ENCODE peak calls at places on chromosome 17, in five cellular contexts. F is IMR-90, M is K562, N is SK-N-SH, D is GM12878. B is an unnamed sample.

GRCh38 chr17:79444226-79444625 is 166.6 kb downstream of the RBFOX3 start:
- DNase-seq in F (no peak), M (no peak), N (no peak), D (no peak), B (no peak)

GRCh38 chr17:67421869-67422273 is 44.8 kb downstream of the PITPNC1 start:
- DNase-seq in F (peak), M (no peak), N (no peak), D (peak), B (peak)

GRCh38 chr17:69335018-69335417 is 8.1 kb upstream of the ABCA5 start:
- DNase-seq in F (peak), M (peak), N (peak), D (no peak), B (peak)

GRCh38 chr17:7580631-7581554 is 1.5 kb downstream of the CD68 start:
- DNase-seq in F (no peak), M (no peak), N (no peak), D (no peak), B (no peak)

GRCh38 chr17:78960945-78961344 is 18.8 kb downstream of the LGALS3BP start:
- DNase-seq in F (no peak), M (no peak), N (no peak), D (no peak), B (peak)

GRCh38 chr17:45031231-45032149 is 19.9 kb downstream of the DCAKD start:
- DNase-seq in F (no peak), M (peak), N (peak), D (no peak), B (no peak)

GRCh38 chr17:17387461-17388362 is 84.5 kb downstream of the NT5M start:
- DNase-seq in F (no peak), M (no peak), N (no peak), D (no peak), B (peak)

GRCh38 chr17:79005063-79005861 is 4.3 kb downstream of the CANT1 start:
- DNase-seq in F (no peak), M (no peak), N (no peak), D (no peak), B (no peak)

GRCh38 chr17:58232707-58233156 is 5.7 kb upstream of the LPO start:
- DNase-seq in F (peak), M (peak), N (no peak), D (peak), B (no peak)

GRCh38 chr17:79840204-79840988 is 1.2 kb upstream of the CBX4 start:
- DNase-seq in F (peak), M (no peak), N (peak), D (no peak), B (no peak)

GRCh38 chr17:53499277-53499676 is 323.4 kb upstream of the KIF2B start:
- DNase-seq in F (no peak), M (no peak), N (peak), D (no peak), B (no peak)

GRCh38 chr17:33057564-33057963 is 65.9 kb downstream of the SPACA3 start:
- DNase-seq in F (no peak), M (no peak), N (no peak), D (no peak), B (no peak)

GRCh38 chr17:68777243-68777855 is 176.2 kb upstream of the FAM20A start:
- DNase-seq in F (peak), M (peak), N (peak), D (no peak), B (peak)

GRCh38 chr17:31508310-31509094 is 117.0 kb downstream of the RAB11FIP4 start:
- DNase-seq in F (peak), M (peak), N (no peak), D (peak), B (peak)

GRCh38 chr17:79370126-79370525 is 240.7 kb downstream of the RBFOX3 start:
- DNase-seq in F (no peak), M (no peak), N (no peak), D (no peak), B (no peak)

GRCh38 chr17:76612465-76612864 is 26.8 kb upstream of the ST6GALNAC2 start:
- DNase-seq in F (no peak), M (no peak), N (no peak), D (no peak), B (no peak)

GRCh38 chr17:45220079-45220478 is 1.6 kb upstream of the FMNL1 start:
- DNase-seq in F (no peak), M (no peak), N (no peak), D (no peak), B (no peak)

GRCh38 chr17:801660-802059 is 19.5 kb downstream of the MRM3 start:
- DNase-seq in F (no peak), M (no peak), N (no peak), D (no peak), B (peak)

GRCh38 chr17:31561469-31562412 is 170.3 kb downstream of the RAB11FIP4 start:
- DNase-seq in F (peak), M (no peak), N (no peak), D (no peak), B (no peak)

GRCh38 chr17:20266806-20267458 is 200.4 kb downstream of the LGALS9B start:
- DNase-seq in F (peak), M (peak), N (no peak), D (no peak), B (no peak)

GRCh38 chr17:79670537-79671386 is 59.9 kb upstream of the RBFOX3 start:
- DNase-seq in F (no peak), M (no peak), N (no peak), D (no peak), B (no peak)

GRCh38 chr17:74592087-74592990 is at the start of gene CD300LD:
- DNase-seq in F (no peak), M (no peak), N (no peak), D (no peak), B (no peak)

GRCh38 chr17:44608732-44609435 is 47.4 kb upstream of the MEIOC start:
- DNase-seq in F (no peak), M (no peak), N (peak), D (no peak), B (peak)

GRCh38 chr17:58249270-58250133 is 11.1 kb downstream of the LPO start:
- DNase-seq in F (peak), M (peak), N (peak), D (no peak), B (peak)

GRCh38 chr17:43226393-43226792 is 2.0 kb downstream of the CCDC200 start:
- DNase-seq in F (no peak), M (no peak), N (no peak), D (no peak), B (no peak)

GRCh38 chr17:12089809-12090384 is 69.2 kb downstream of the MAP2K4 start:
- DNase-seq in F (peak), M (peak), N (no peak), D (no peak), B (peak)

GRCh38 chr17:45336390-45337182 is 19.8 kb upstream of the MAP3K14 start:
- DNase-seq in F (no peak), M (no peak), N (no peak), D (no peak), B (no peak)

GRCh38 chr17:75637561-75637960 is 4.3 kb downstream of the SMIM5 start:
- DNase-seq in F (no peak), M (no peak), N (peak), D (no peak), B (no peak)

GRCh38 chr17:55652825-55653224 is 69.8 kb downstream of the TMEM100 start:
- DNase-seq in F (no peak), M (no peak), N (no peak), D (no peak), B (no peak)

GRCh38 chr17:52147431-52147830 is 11.1 kb downstream of the CA10 start:
- DNase-seq in F (no peak), M (no peak), N (no peak), D (no peak), B (no peak)

GRCh38 chr17:76716834-76717205 is 6.1 kb upstream of the MXRA7 start:
- DNase-seq in F (peak), M (no peak), N (no peak), D (no peak), B (no peak)

DNA sequence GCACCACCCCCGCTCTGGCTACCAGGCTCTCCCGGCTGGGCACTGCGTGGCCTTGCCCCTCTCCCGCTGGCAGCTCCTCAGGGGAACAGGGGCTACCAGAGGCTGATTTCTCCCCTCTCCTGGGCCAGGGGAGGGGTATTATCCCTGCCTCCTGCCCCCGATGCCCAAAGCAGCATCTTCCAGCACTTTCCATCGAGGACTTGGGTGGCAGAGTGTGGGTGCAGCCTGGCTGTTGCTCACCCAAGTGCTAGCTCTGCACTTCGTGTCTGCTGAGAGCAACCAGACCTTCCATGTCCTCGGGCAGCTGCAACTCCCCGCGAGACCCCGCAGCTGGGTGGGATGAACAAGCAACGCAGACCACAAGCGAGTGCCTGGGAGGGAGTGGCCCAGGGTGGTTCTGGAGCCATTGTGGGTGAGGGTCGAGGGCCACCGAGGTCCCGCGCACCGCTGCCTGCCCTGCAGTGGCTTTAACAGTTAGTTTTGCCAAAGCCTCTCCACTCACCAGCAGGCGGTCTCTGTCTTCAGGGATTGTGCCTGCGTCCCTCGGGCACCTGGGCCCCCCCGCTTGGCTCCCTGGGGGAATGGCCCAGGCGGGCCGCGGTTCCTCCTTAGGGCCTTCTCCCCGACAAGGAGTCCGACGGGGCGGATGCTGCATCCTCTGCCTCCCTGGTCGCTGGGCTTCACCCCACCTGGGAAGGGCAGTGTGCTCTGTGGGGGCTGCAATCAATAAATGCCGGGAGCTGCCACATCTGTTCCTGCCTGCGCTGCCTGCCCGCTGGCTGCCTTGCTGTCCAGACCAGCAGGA is 8.4 kb downstream of the SLC25A10 start:
- DNase-seq in F (no peak), M (no peak), N (no peak), D (no peak), B (no peak)
- TF ChIP-seq MXI1 in F (no peak), M (no peak), N (no peak), D (no peak), B (no peak)

DNA sequence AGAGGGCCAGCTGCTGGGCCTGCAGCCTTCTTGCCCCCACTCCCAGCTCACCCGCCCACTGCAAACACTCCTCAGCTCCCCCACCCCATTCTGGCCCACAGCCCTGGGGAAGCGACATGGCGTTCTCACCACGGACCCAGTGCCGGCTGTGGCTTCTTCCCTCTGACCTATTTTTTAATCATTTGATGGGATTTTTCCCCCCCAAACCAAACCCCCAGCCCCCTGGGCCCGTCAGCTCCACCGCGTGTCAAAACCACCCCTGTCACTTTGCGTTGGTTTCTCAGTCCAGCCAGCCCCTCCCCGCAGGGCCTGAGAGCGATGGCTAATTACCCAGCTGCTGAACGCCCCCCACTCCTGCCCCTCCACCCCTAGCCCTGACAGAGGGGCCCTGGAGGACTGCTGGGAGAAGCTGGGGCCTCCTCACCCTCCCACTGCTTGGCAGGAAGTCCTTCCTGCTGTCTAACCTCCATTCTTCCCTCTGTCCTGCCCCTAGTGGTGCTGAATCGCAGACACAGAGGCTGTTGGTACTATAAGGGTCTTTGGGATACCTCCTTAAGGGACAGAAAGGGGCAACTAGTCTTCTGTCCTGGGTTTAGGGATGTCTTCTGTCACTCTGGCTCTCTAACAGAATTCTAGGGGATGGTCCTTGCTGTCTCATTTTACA is 7.5 kb upstream of the TBX21 start:
- DNase-seq in F (no peak), M (no peak), N (no peak), D (no peak), B (no peak)
- TF ChIP-seq MXI1 in F (no peak), M (no peak), N (no peak), D (no peak), B (no peak)

DNA sequence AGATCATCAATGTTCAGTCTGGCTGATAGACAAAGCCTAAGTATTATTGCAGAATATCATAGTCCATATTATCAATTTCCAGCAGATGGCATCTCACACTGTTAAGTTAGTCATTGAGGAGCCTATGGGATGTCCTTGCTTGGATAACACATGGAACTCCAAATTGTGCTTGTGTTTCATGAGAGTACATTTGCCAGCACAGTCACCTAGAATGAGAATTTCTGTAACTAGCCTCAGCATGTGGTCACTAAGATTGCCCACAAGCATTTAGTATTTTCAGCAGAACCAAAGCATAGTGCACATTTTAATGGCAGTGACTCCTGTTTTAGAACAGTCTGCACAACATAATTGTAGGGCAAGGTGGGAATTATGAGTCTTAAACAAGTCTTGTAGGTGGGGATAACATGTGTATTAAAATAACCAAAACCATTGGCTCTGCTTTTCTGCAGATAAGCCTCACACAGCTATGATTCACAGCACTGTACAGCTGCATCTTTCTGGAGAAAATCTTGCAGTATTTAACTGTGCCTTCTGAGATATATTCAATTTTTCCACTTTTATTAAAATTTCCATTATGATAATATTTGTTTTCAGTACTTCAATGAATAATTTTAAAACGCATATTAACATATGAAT is 882.8 kb upstream of the SOX9 start:
- DNase-seq in F (peak), M (no peak), N (peak), D (no peak), B (no peak)
- TF ChIP-seq MXI1 in F (no peak), M (no peak), N (no peak), D (no peak), B (no peak)

GRCh38 chr17:14581181-14581830 is 280.4 kb downstream of the HS3ST3B1 start:
- DNase-seq in F (no peak), M (no peak), N (no peak), D (no peak), B (no peak)
- TF ChIP-seq MXI1 in F (no peak), M (no peak), N (no peak), D (no peak), B (no peak)

DNA sequence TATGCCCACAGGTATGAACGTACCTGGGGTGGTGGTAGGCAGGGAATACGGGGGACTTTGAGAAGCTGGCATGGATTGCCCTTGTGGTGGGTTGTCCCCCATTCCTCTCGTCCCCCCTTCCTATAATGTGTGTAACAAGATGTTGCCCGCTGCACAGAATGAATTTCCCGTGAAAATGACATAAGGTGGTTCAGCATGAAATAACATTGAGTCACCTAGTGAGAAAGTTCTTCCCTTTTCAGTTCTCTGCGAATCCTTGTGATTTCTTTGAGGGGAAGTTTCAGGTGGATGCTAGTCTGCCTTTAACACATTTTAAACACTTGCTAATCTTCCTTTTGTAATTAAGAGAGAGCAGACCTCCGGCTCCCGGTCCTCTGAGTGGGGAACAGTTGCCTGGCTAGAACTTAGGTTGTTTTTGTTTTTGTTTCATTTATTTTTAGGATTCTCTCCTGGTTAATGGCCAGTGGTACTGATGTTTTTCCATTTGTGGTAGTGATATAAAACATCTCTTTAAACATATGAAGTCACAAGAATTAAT is 58.9 kb downstream of the RAP1GAP2 start:
- DNase-seq in F (peak), M (no peak), N (no peak), D (no peak), B (no peak)
- TF ChIP-seq MXI1 in F (no peak), M (no peak), N (no peak), D (no peak), B (no peak)

GRCh38 chr17:62628845-62629555 is 1.5 kb downstream of the MRC2 start:
- DNase-seq in F (peak), M (peak), N (peak), D (no peak), B (no peak)
- TF ChIP-seq MXI1 in F (no peak), M (no peak), N (peak), D (no peak), B (no peak)

DNA sequence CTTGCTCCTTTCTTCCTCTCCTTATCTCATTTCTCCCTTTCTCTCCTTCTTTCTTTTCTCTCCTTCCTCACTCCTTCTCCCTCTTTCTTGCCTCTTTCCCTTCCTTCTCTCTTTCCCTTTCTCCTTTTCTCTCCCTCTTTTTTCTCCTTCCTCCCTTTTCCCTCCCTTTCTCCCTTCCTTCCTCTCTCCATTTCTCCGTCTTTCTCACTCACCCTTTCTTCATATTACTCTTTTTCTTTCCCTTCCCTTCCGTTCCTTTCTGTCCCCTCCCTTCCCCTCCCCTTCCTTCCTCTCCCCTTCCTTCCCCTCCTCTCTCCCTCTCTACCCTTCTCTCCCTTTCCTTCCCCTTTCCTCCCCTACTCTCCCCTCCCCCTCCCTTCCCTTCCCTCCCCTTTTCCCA is 240.8 kb downstream of the HS3ST3B1 start:
- DNase-seq in F (no peak), M (no peak), N (no peak), D (no peak), B (no peak)
- TF ChIP-seq MXI1 in F (no peak), M (no peak), N (no peak), D (no peak), B (no peak)

GRCh38 chr17:59331929-59332889 is 754 bp downstream of the YPEL2 start:
- DNase-seq in F (no peak), M (no peak), N (peak), D (no peak), B (no peak)
- TF ChIP-seq MXI1 in F (peak), M (no peak), N (no peak), D (no peak), B (peak)

B was measured in HepG2.